ENCODE peak calls at places on chromosomes 4 and X, in ten cellular contexts. One of them, this sample, is unnamed.

GRCh38 chr4:28211714-28212470 is 1351.3 kb downstream of the STIM2 start:
- DNase-seq in neural crest cell: no peak
- DNase-seq in NAMALWA: no peak
- DNase-seq in NCI-H82: no peak
- DNase-seq in astrocyte: no peak
- DNase-seq in stimulated activated CD8-positive, alpha-beta memory T cell treated with anti-CD3 and anti-CD28 coated beads, Interleukin-2, amount 100 ng/mL, for 48 hours: no peak
- DNase-seq in GM18507: no peak
- DNase-seq in activated CD8-positive, alpha-beta memory T cell treated with anti-CD3 and anti-CD28 coated beads for 48 hours: no peak
- DNase-seq in HuH-7.5: no peak
- DNase-seq in iris pigment epithelial cell: peak
- DNase-seq in this sample: no peak

GRCh38 chr4:37780444-37781133 is 45.9 kb upstream of the PGM2 start:
- DNase-seq in HuH-7.5: no peak
- DNase-seq in astrocyte: no peak
- DNase-seq in NCI-H82: no peak
- DNase-seq in iris pigment epithelial cell: peak
- DNase-seq in GM18507: no peak
- DNase-seq in stimulated activated CD8-positive, alpha-beta memory T cell treated with anti-CD3 and anti-CD28 coated beads, Interleukin-2, amount 100 ng/mL, for 48 hours: no peak
- DNase-seq in NAMALWA: peak
- DNase-seq in activated CD8-positive, alpha-beta memory T cell treated with anti-CD3 and anti-CD28 coated beads for 48 hours: no peak
- DNase-seq in neural crest cell: no peak
- DNase-seq in this sample: no peak

GRCh38 chr4:16707874-16708273 is 190.6 kb downstream of the LDB2 start:
- DNase-seq in activated CD8-positive, alpha-beta memory T cell treated with anti-CD3 and anti-CD28 coated beads for 48 hours: no peak
- DNase-seq in astrocyte: peak
- DNase-seq in NCI-H82: no peak
- DNase-seq in stimulated activated CD8-positive, alpha-beta memory T cell treated with anti-CD3 and anti-CD28 coated beads, Interleukin-2, amount 100 ng/mL, for 48 hours: no peak
- DNase-seq in neural crest cell: no peak
- DNase-seq in HuH-7.5: no peak
- DNase-seq in NAMALWA: no peak
- DNase-seq in iris pigment epithelial cell: peak
- DNase-seq in GM18507: no peak
- DNase-seq in this sample: no peak

GRCh38 chr4:73378887-73379286 is 25.2 kb upstream of the ALB start:
- DNase-seq in astrocyte: no peak
- DNase-seq in NCI-H82: no peak
- DNase-seq in NAMALWA: no peak
- DNase-seq in activated CD8-positive, alpha-beta memory T cell treated with anti-CD3 and anti-CD28 coated beads for 48 hours: no peak
- DNase-seq in neural crest cell: no peak
- DNase-seq in GM18507: no peak
- DNase-seq in HuH-7.5: no peak
- DNase-seq in stimulated activated CD8-positive, alpha-beta memory T cell treated with anti-CD3 and anti-CD28 coated beads, Interleukin-2, amount 100 ng/mL, for 48 hours: no peak
- DNase-seq in iris pigment epithelial cell: no peak
- DNase-seq in this sample: no peak

GRCh38 chr4:165198329-165198728 is 9.0 kb upstream of the KLHL2 start:
- DNase-seq in activated CD8-positive, alpha-beta memory T cell treated with anti-CD3 and anti-CD28 coated beads for 48 hours: no peak
- DNase-seq in neural crest cell: no peak
- DNase-seq in HuH-7.5: no peak
- DNase-seq in iris pigment epithelial cell: no peak
- DNase-seq in NCI-H82: no peak
- DNase-seq in stimulated activated CD8-positive, alpha-beta memory T cell treated with anti-CD3 and anti-CD28 coated beads, Interleukin-2, amount 100 ng/mL, for 48 hours: no peak
- DNase-seq in NAMALWA: no peak
- DNase-seq in astrocyte: peak
- DNase-seq in GM18507: no peak
- DNase-seq in this sample: no peak

GRCh38 chrX:46204721-46205422 is 340.3 kb downstream of the ZNF674 start:
- DNase-seq in HuH-7.5: no peak
- DNase-seq in stimulated activated CD8-positive, alpha-beta memory T cell treated with anti-CD3 and anti-CD28 coated beads, Interleukin-2, amount 100 ng/mL, for 48 hours: no peak
- DNase-seq in NAMALWA: no peak
- DNase-seq in activated CD8-positive, alpha-beta memory T cell treated with anti-CD3 and anti-CD28 coated beads for 48 hours: no peak
- DNase-seq in GM18507: no peak
- DNase-seq in iris pigment epithelial cell: peak
- DNase-seq in NCI-H82: no peak
- DNase-seq in neural crest cell: no peak
- DNase-seq in astrocyte: peak
- DNase-seq in this sample: no peak

GRCh38 chrX:11462648-11463047 is 169.4 kb downstream of the AMELX start:
- DNase-seq in HuH-7.5: no peak
- DNase-seq in activated CD8-positive, alpha-beta memory T cell treated with anti-CD3 and anti-CD28 coated beads for 48 hours: no peak
- DNase-seq in NCI-H82: no peak
- DNase-seq in stimulated activated CD8-positive, alpha-beta memory T cell treated with anti-CD3 and anti-CD28 coated beads, Interleukin-2, amount 100 ng/mL, for 48 hours: no peak
- DNase-seq in astrocyte: no peak
- DNase-seq in neural crest cell: no peak
- DNase-seq in NAMALWA: no peak
- DNase-seq in iris pigment epithelial cell: no peak
- DNase-seq in GM18507: no peak
- DNase-seq in this sample: no peak

GRCh38 chr4:19945501-19945900 is 306.2 kb upstream of the SLIT2 start:
- DNase-seq in HuH-7.5: no peak
- DNase-seq in activated CD8-positive, alpha-beta memory T cell treated with anti-CD3 and anti-CD28 coated beads for 48 hours: no peak
- DNase-seq in GM18507: no peak
- DNase-seq in astrocyte: no peak
- DNase-seq in iris pigment epithelial cell: peak
- DNase-seq in NAMALWA: no peak
- DNase-seq in stimulated activated CD8-positive, alpha-beta memory T cell treated with anti-CD3 and anti-CD28 coated beads, Interleukin-2, amount 100 ng/mL, for 48 hours: no peak
- DNase-seq in NCI-H82: no peak
- DNase-seq in neural crest cell: no peak
- DNase-seq in this sample: no peak

GRCh38 chrX:70038515-70038914 is 11.2 kb downstream of the AWAT2 start:
- DNase-seq in NAMALWA: no peak
- DNase-seq in GM18507: no peak
- DNase-seq in neural crest cell: no peak
- DNase-seq in HuH-7.5: no peak
- DNase-seq in NCI-H82: no peak
- DNase-seq in astrocyte: no peak
- DNase-seq in iris pigment epithelial cell: no peak
- DNase-seq in activated CD8-positive, alpha-beta memory T cell treated with anti-CD3 and anti-CD28 coated beads for 48 hours: no peak
- DNase-seq in stimulated activated CD8-positive, alpha-beta memory T cell treated with anti-CD3 and anti-CD28 coated beads, Interleukin-2, amount 100 ng/mL, for 48 hours: no peak
- DNase-seq in this sample: no peak

GRCh38 chrX:97027384-97027922 is 143.7 kb downstream of the RPA4 start:
- DNase-seq in neural crest cell: no peak
- DNase-seq in stimulated activated CD8-positive, alpha-beta memory T cell treated with anti-CD3 and anti-CD28 coated beads, Interleukin-2, amount 100 ng/mL, for 48 hours: no peak
- DNase-seq in NCI-H82: no peak
- DNase-seq in iris pigment epithelial cell: no peak
- DNase-seq in activated CD8-positive, alpha-beta memory T cell treated with anti-CD3 and anti-CD28 coated beads for 48 hours: no peak
- DNase-seq in NAMALWA: no peak
- DNase-seq in HuH-7.5: no peak
- DNase-seq in astrocyte: peak
- DNase-seq in GM18507: no peak
- DNase-seq in this sample: no peak

GRCh38 chr4:94577136-94577535 is 125.4 kb downstream of the PDLIM5 start:
- DNase-seq in NCI-H82: peak
- DNase-seq in neural crest cell: no peak
- DNase-seq in astrocyte: peak
- DNase-seq in stimulated activated CD8-positive, alpha-beta memory T cell treated with anti-CD3 and anti-CD28 coated beads, Interleukin-2, amount 100 ng/mL, for 48 hours: no peak
- DNase-seq in iris pigment epithelial cell: peak
- DNase-seq in NAMALWA: no peak
- DNase-seq in activated CD8-positive, alpha-beta memory T cell treated with anti-CD3 and anti-CD28 coated beads for 48 hours: no peak
- DNase-seq in HuH-7.5: no peak
- DNase-seq in GM18507: no peak
- DNase-seq in this sample: no peak

GRCh38 chrX:10507876-10508275 is 112.5 kb downstream of the MID1 start:
- DNase-seq in NCI-H82: no peak
- DNase-seq in stimulated activated CD8-positive, alpha-beta memory T cell treated with anti-CD3 and anti-CD28 coated beads, Interleukin-2, amount 100 ng/mL, for 48 hours: no peak
- DNase-seq in activated CD8-positive, alpha-beta memory T cell treated with anti-CD3 and anti-CD28 coated beads for 48 hours: no peak
- DNase-seq in neural crest cell: no peak
- DNase-seq in NAMALWA: no peak
- DNase-seq in GM18507: no peak
- DNase-seq in HuH-7.5: no peak
- DNase-seq in astrocyte: peak
- DNase-seq in iris pigment epithelial cell: peak
- DNase-seq in this sample: no peak

GRCh38 chr4:17587094-17587822 is 10.3 kb downstream of the LAP3 start:
- DNase-seq in GM18507: no peak
- DNase-seq in NCI-H82: no peak
- DNase-seq in HuH-7.5: no peak
- DNase-seq in astrocyte: no peak
- DNase-seq in stimulated activated CD8-positive, alpha-beta memory T cell treated with anti-CD3 and anti-CD28 coated beads, Interleukin-2, amount 100 ng/mL, for 48 hours: no peak
- DNase-seq in NAMALWA: no peak
- DNase-seq in neural crest cell: no peak
- DNase-seq in activated CD8-positive, alpha-beta memory T cell treated with anti-CD3 and anti-CD28 coated beads for 48 hours: no peak
- DNase-seq in iris pigment epithelial cell: no peak
- DNase-seq in this sample: no peak

GRCh38 chr4:119238068-119238722 is 25.7 kb downstream of the USP53 start:
- DNase-seq in astrocyte: no peak
- DNase-seq in NAMALWA: no peak
- DNase-seq in NCI-H82: no peak
- DNase-seq in GM18507: peak
- DNase-seq in stimulated activated CD8-positive, alpha-beta memory T cell treated with anti-CD3 and anti-CD28 coated beads, Interleukin-2, amount 100 ng/mL, for 48 hours: no peak
- DNase-seq in neural crest cell: no peak
- DNase-seq in HuH-7.5: no peak
- DNase-seq in activated CD8-positive, alpha-beta memory T cell treated with anti-CD3 and anti-CD28 coated beads for 48 hours: peak
- DNase-seq in iris pigment epithelial cell: no peak
- DNase-seq in this sample: no peak

GRCh38 chr4:10239982-10240654 is 123.5 kb upstream of the WDR1 start:
- DNase-seq in astrocyte: no peak
- DNase-seq in NCI-H82: no peak
- DNase-seq in HuH-7.5: no peak
- DNase-seq in stimulated activated CD8-positive, alpha-beta memory T cell treated with anti-CD3 and anti-CD28 coated beads, Interleukin-2, amount 100 ng/mL, for 48 hours: no peak
- DNase-seq in activated CD8-positive, alpha-beta memory T cell treated with anti-CD3 and anti-CD28 coated beads for 48 hours: no peak
- DNase-seq in NAMALWA: peak
- DNase-seq in neural crest cell: no peak
- DNase-seq in iris pigment epithelial cell: no peak
- DNase-seq in GM18507: no peak
- DNase-seq in this sample: no peak

GRCh38 chrX:114959729-114960128 is 57.7 kb downstream of the IL13RA2 start:
- DNase-seq in neural crest cell: no peak
- DNase-seq in stimulated activated CD8-positive, alpha-beta memory T cell treated with anti-CD3 and anti-CD28 coated beads, Interleukin-2, amount 100 ng/mL, for 48 hours: no peak
- DNase-seq in NAMALWA: peak
- DNase-seq in iris pigment epithelial cell: peak
- DNase-seq in HuH-7.5: peak
- DNase-seq in astrocyte: peak
- DNase-seq in GM18507: no peak
- DNase-seq in NCI-H82: peak
- DNase-seq in activated CD8-positive, alpha-beta memory T cell treated with anti-CD3 and anti-CD28 coated beads for 48 hours: no peak
- DNase-seq in this sample: no peak

GRCh38 chr4:113300384-113301011 is 251.0 kb downstream of the ANK2 start:
- DNase-seq in neural crest cell: no peak
- DNase-seq in activated CD8-positive, alpha-beta memory T cell treated with anti-CD3 and anti-CD28 coated beads for 48 hours: no peak
- DNase-seq in HuH-7.5: peak
- DNase-seq in NAMALWA: no peak
- DNase-seq in GM18507: no peak
- DNase-seq in astrocyte: peak
- DNase-seq in NCI-H82: no peak
- DNase-seq in stimulated activated CD8-positive, alpha-beta memory T cell treated with anti-CD3 and anti-CD28 coated beads, Interleukin-2, amount 100 ng/mL, for 48 hours: no peak
- DNase-seq in iris pigment epithelial cell: peak
- DNase-seq in this sample: no peak

GRCh38 chr4:182337366-182337765 is 94.2 kb downstream of the TENM3 start:
- DNase-seq in NCI-H82: no peak
- DNase-seq in neural crest cell: no peak
- DNase-seq in iris pigment epithelial cell: peak
- DNase-seq in stimulated activated CD8-positive, alpha-beta memory T cell treated with anti-CD3 and anti-CD28 coated beads, Interleukin-2, amount 100 ng/mL, for 48 hours: no peak
- DNase-seq in astrocyte: no peak
- DNase-seq in activated CD8-positive, alpha-beta memory T cell treated with anti-CD3 and anti-CD28 coated beads for 48 hours: no peak
- DNase-seq in GM18507: no peak
- DNase-seq in HuH-7.5: no peak
- DNase-seq in NAMALWA: no peak
- DNase-seq in this sample: no peak

GRCh38 chr4:8379281-8379680 is 61.2 kb downstream of the ACOX3 start:
- DNase-seq in NCI-H82: no peak
- DNase-seq in activated CD8-positive, alpha-beta memory T cell treated with anti-CD3 and anti-CD28 coated beads for 48 hours: no peak
- DNase-seq in GM18507: no peak
- DNase-seq in iris pigment epithelial cell: no peak
- DNase-seq in neural crest cell: no peak
- DNase-seq in astrocyte: no peak
- DNase-seq in NAMALWA: no peak
- DNase-seq in HuH-7.5: no peak
- DNase-seq in stimulated activated CD8-positive, alpha-beta memory T cell treated with anti-CD3 and anti-CD28 coated beads, Interleukin-2, amount 100 ng/mL, for 48 hours: no peak
- DNase-seq in this sample: no peak

GRCh38 chr4:7156273-7157139 is 35.8 kb upstream of the SORCS2 start:
- DNase-seq in iris pigment epithelial cell: peak
- DNase-seq in GM18507: no peak
- DNase-seq in NAMALWA: no peak
- DNase-seq in neural crest cell: peak
- DNase-seq in stimulated activated CD8-positive, alpha-beta memory T cell treated with anti-CD3 and anti-CD28 coated beads, Interleukin-2, amount 100 ng/mL, for 48 hours: no peak
- DNase-seq in astrocyte: no peak
- DNase-seq in HuH-7.5: no peak
- DNase-seq in NCI-H82: peak
- DNase-seq in activated CD8-positive, alpha-beta memory T cell treated with anti-CD3 and anti-CD28 coated beads for 48 hours: no peak
- DNase-seq in this sample: no peak

GRCh38 chrX:123673813-123674212 is 59.0 kb downstream of the THOC2 start:
- DNase-seq in neural crest cell: no peak
- DNase-seq in NAMALWA: no peak
- DNase-seq in stimulated activated CD8-positive, alpha-beta memory T cell treated with anti-CD3 and anti-CD28 coated beads, Interleukin-2, amount 100 ng/mL, for 48 hours: no peak
- DNase-seq in iris pigment epithelial cell: peak
- DNase-seq in GM18507: no peak
- DNase-seq in astrocyte: no peak
- DNase-seq in NCI-H82: no peak
- DNase-seq in HuH-7.5: no peak
- DNase-seq in activated CD8-positive, alpha-beta memory T cell treated with anti-CD3 and anti-CD28 coated beads for 48 hours: no peak
- DNase-seq in this sample: no peak

GRCh38 chrX:115894087-115894486 is 276.5 kb upstream of the AGTR2 start:
- DNase-seq in NAMALWA: peak
- DNase-seq in activated CD8-positive, alpha-beta memory T cell treated with anti-CD3 and anti-CD28 coated beads for 48 hours: no peak
- DNase-seq in astrocyte: peak
- DNase-seq in HuH-7.5: no peak
- DNase-seq in iris pigment epithelial cell: peak
- DNase-seq in neural crest cell: no peak
- DNase-seq in NCI-H82: peak
- DNase-seq in GM18507: no peak
- DNase-seq in stimulated activated CD8-positive, alpha-beta memory T cell treated with anti-CD3 and anti-CD28 coated beads, Interleukin-2, amount 100 ng/mL, for 48 hours: no peak
- DNase-seq in this sample: peak

GRCh38 chrX:133985164-133986007 is at the start of gene GPC3:
- DNase-seq in GM18507: peak
- DNase-seq in neural crest cell: peak
- DNase-seq in NAMALWA: no peak
- DNase-seq in NCI-H82: peak
- DNase-seq in stimulated activated CD8-positive, alpha-beta memory T cell treated with anti-CD3 and anti-CD28 coated beads, Interleukin-2, amount 100 ng/mL, for 48 hours: no peak
- DNase-seq in astrocyte: no peak
- DNase-seq in HuH-7.5: peak
- DNase-seq in activated CD8-positive, alpha-beta memory T cell treated with anti-CD3 and anti-CD28 coated beads for 48 hours: peak
- DNase-seq in iris pigment epithelial cell: peak
- DNase-seq in this sample: peak

This sample was measured in NCI-H2227 treated with DMSO at 0.1 percent for 48 hours.